ENCODE peak calls at places on chromosome 20, in five cellular contexts. F, B, E, R and A are unnamed samples.

GRCh38 chr20:41095110-41095969 is 42.0 kb upstream of the PLCG1 start:
- DNase-seq in F (peak), B (no peak), E (peak), R (peak), A (peak)

GRCh38 chr20:12217382-12217781 is 299.7 kb downstream of the BTBD3 start:
- DNase-seq in F (no peak), B (no peak), E (no peak), R (peak), A (no peak)

GRCh38 chr20:4661191-4661590 is 60.5 kb upstream of the PRND start:
- DNase-seq in F (no peak), B (no peak), E (no peak), R (peak), A (no peak)

GRCh38 chr20:63548992-63549391 is 1.4 kb upstream of the SRMS start:
- DNase-seq in F (no peak), B (no peak), E (no peak), R (no peak), A (no peak)

GRCh38 chr20:41317536-41318270 is at the start of gene ZHX3:
- DNase-seq in F (peak), B (peak), E (peak), R (peak), A (peak)

GRCh38 chr20:36344517-36345132 is 38.5 kb downstream of the DLGAP4 start:
- DNase-seq in F (no peak), B (peak), E (peak), R (peak), A (peak)

GRCh38 chr20:1777476-1777820 is 117.8 kb upstream of the SIRPA start:
- DNase-seq in F (no peak), B (no peak), E (no peak), R (no peak), A (no peak)

GRCh38 chr20:15600565-15600964 is 972.7 kb downstream of the KIF16B start:
- DNase-seq in F (no peak), B (no peak), E (no peak), R (no peak), A (no peak)

GRCh38 chr20:51727872-51728271 is 40.3 kb downstream of the ATP9A start:
- DNase-seq in F (no peak), B (no peak), E (no peak), R (no peak), A (no peak)

GRCh38 chr20:12068146-12068545 is 150.5 kb downstream of the BTBD3 start:
- DNase-seq in F (no peak), B (no peak), E (peak), R (peak), A (peak)

GRCh38 chr20:62177307-62177706 is 5.5 kb upstream of the MTG2 start:
- DNase-seq in F (peak), B (no peak), E (no peak), R (no peak), A (no peak)

GRCh38 chr20:14012671-14013070 is 17.4 kb downstream of the MACROD2 start:
- DNase-seq in F (no peak), B (no peak), E (no peak), R (no peak), A (no peak)

GRCh38 chr20:31704225-31705119 is 18.2 kb downstream of the BCL2L1 start:
- DNase-seq in F (no peak), B (peak), E (peak), R (peak), A (peak)

GRCh38 chr20:31705191-31705590 is 17.5 kb downstream of the BCL2L1 start:
- DNase-seq in F (no peak), B (no peak), E (no peak), R (no peak), A (no peak)

GRCh38 chr20:31707258-31707615 is 15.4 kb downstream of the BCL2L1 start:
- DNase-seq in F (no peak), B (no peak), E (no peak), R (no peak), A (no peak)

GRCh38 chr20:31706607-31707257 is 15.9 kb downstream of the BCL2L1 start:
- DNase-seq in F (no peak), B (no peak), E (no peak), R (no peak), A (no peak)

GRCh38 chr20:31705598-31706597 is 16.8 kb downstream of the BCL2L1 start:
- DNase-seq in F (no peak), B (no peak), E (no peak), R (no peak), A (no peak)
- TF ChIP-seq CTCF in F (no peak), B (no peak), E (no peak), R (no peak), A (no peak)

GRCh38 chr20:44584103-44584690 is 1.8 kb downstream of the PKIG start:
- DNase-seq in F (no peak), B (no peak), E (no peak), R (no peak), A (no peak)
- TF ChIP-seq CTCF in F (no peak), B (no peak), E (no peak), R (no peak), A (no peak)

GRCh38 chr20:24102749-24103148 is 114.2 kb upstream of the GGTLC1 start:
- DNase-seq in F (no peak), B (peak), E (no peak), R (no peak), A (no peak)

GRCh38 chr20:24098886-24099285 is 110.3 kb upstream of the GGTLC1 start:
- DNase-seq in F (no peak), B (peak), E (no peak), R (no peak), A (peak)

GRCh38 chr20:24100370-24101011 is 111.9 kb upstream of the GGTLC1 start:
- DNase-seq in F (peak), B (peak), E (peak), R (peak), A (peak)

GRCh38 chr20:24106155-24106800 is 117.7 kb upstream of the GGTLC1 start:
- DNase-seq in F (no peak), B (peak), E (no peak), R (no peak), A (no peak)

DNA sequence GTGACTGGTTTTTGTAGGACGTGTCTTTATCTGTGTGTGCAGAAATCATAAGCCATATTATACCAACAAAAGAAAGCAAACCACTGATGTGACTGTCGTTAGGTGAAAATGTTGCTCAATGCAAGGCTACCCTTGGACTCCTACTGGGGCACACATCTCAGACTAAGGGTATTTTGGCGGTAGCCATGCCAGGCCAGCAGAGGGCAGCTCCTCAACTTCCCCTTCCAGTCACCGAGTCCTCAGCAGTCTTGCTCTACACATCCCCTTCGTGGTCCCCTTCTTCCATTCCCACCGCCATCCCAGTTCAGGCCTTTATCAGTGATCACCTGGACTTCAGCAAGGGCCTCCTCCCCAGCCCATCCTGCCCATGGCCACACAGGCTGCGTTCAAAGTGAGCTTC is 113.7 kb upstream of the GGTLC1 start:
- DNase-seq in F (no peak), B (no peak), E (peak), R (peak), A (no peak)
- TF ChIP-seq CTCF in F (peak), B (no peak), E (peak), R (peak), A (peak)

GRCh38 chr20:6178537-6178936 is 55.7 kb upstream of the FERMT1 start:
- DNase-seq in F (no peak), B (peak), E (peak), R (peak), A (peak)
- TF ChIP-seq CTCF in F (peak), B (peak), E (peak), R (peak), A (peak)

GRCh38 chr20:6185268-6185667 is 62.4 kb upstream of the FERMT1 start:
- DNase-seq in F (no peak), B (no peak), E (peak), R (peak), A (no peak)

GRCh38 chr20:6180531-6180930 is 57.7 kb upstream of the FERMT1 start:
- DNase-seq in F (no peak), B (no peak), E (no peak), R (no peak), A (no peak)

DNA sequence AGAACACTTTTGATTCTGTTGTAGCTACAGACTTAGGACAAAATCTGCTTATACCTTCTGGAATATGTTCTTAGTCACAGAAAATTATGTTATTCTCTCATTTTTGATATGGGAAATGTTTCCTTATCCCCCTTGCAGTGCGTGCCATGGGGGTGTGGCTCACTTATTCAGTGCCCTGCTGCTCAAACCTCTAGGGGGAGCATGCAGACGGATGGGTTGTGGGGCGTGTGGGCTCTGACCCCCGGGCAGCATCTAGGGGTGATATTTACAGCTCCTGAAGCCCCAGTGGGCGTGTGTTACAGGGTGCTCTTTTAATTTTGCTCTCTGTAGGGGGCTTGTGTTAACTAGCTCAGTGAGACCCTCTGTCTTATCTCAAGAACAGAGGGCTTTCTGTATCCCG is 61.3 kb upstream of the FERMT1 start:
- DNase-seq in F (no peak), B (no peak), E (no peak), R (peak), A (no peak)
- TF ChIP-seq CTCF in F (no peak), B (no peak), E (peak), R (peak), A (no peak)